ENCODE peak calls at places on chromosomes 6 and 20, in nine cellular contexts. D is body of pancreas, C is heart left ventricle, T is IMR-90, N is lower lobe of right lung, P is psoas muscle, L is GM13976, E is foreskin fibroblast, K is GM10248. I is an unnamed sample.

GRCh38 chr20:61814244-61814643 is 251.4 kb downstream of the TAF4 start:
- DNase-seq in D (no peak), C (no peak), P (no peak), L (no peak), K (no peak), T (no peak), N (peak; percentile 17), E (no peak), I (no peak)

GRCh38 chr6:74870403-74870802 is 335.4 kb downstream of the COL12A1 start:
- DNase-seq in L (no peak), N (no peak), P (no peak), D (no peak), C (no peak), T (no peak), K (no peak), E (no peak), I (no peak)

GRCh38 chr6:13724174-13724573 is 12.5 kb upstream of the RANBP9 start:
- DNase-seq in C (no peak), K (no peak), N (no peak), L (no peak), E (no peak), P (no peak), T (no peak), D (no peak), I (no peak)

GRCh38 chr20:42734660-42735368 is 454.9 kb downstream of the PTPRT start:
- DNase-seq in L (no peak), D (no peak), K (no peak), P (no peak), E (no peak), C (no peak), N (no peak), T (no peak), I (no peak)

GRCh38 chr20:57838670-57839142 is 128.9 kb upstream of the PMEPA1 start:
- DNase-seq in D (no peak), P (no peak), C (no peak), K (no peak), N (no peak), E (peak; percentile 24), T (no peak), L (no peak), I (no peak)

GRCh38 chr6:31592396-31592771 is 422 bp downstream of the NCR3 start:
- DNase-seq in C (no peak), E (no peak), T (no peak), K (no peak), L (no peak), N (no peak), P (no peak), D (no peak), I (no peak)

GRCh38 chr6:35258858-35259193 is 709 bp upstream of the ZNF76 start:
- DNase-seq in P (no peak), K (peak; percentile 57), N (peak; percentile 53), C (no peak), L (peak; percentile 63), D (peak; percentile 37), T (peak; percentile 59), E (peak; percentile 73), I (peak; percentile 62)

GRCh38 chr6:46217671-46218131 is 46.9 kb upstream of the ENPP5 start:
- DNase-seq in K (peak; percentile 61), D (peak; percentile 31), N (no peak), T (no peak), L (peak; percentile 55), E (peak; percentile 19), C (no peak), P (no peak), I (peak; percentile 25)

GRCh38 chr6:8539446-8539845 is 104.1 kb upstream of the SLC35B3 start:
- DNase-seq in E (peak; percentile 47), P (no peak), L (peak; percentile 27), T (no peak), D (no peak), K (peak; percentile 15), C (no peak), N (no peak), I (no peak)

GRCh38 chr6:71745525-71745924 is 140.8 kb upstream of the RIMS1 start:
- DNase-seq in L (no peak), K (peak; percentile 5), D (no peak), T (no peak), N (no peak), P (no peak), E (no peak), C (no peak), I (no peak)

GRCh38 chr6:1256435-1257008 is 55.4 kb upstream of the FOXQ1 start:
- DNase-seq in L (no peak), N (no peak), D (no peak), C (no peak), E (no peak), P (no peak), K (no peak), T (no peak), I (no peak)

GRCh38 chr6:3561745-3562144 is 104.9 kb upstream of the SLC22A23 start:
- DNase-seq in C (no peak), D (no peak), N (no peak), L (no peak), P (no peak), E (peak; percentile 39), T (peak; percentile 35), K (no peak), I (no peak)

DNA sequence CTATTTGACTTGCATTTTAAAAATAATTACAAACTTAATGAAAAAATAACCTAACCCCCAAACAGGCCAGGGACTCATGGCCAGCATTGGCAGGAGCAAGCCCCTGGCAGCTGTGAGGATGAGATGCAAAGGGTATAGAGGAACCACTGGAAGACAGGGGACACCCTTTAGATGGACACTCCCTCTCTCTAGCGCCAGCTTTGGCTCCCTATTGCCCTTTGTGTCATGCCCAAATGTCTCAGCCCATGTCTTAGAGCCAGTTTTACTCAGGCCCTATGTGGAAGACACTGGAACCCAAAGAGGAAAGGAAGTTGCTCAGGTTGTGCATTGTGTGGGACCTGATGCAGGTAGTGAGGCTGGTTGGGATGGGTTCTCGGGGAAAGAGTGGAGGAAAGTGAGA is 34.9 kb upstream of the RSPO4 start:
- DNase-seq in D (no peak), P (no peak), T (no peak), K (no peak), E (no peak), N (no peak), C (no peak), L (no peak), I (no peak)
- TF ChIP-seq CTCF in D (no peak), P (no peak), T (no peak), K (no peak), E (no peak), N (no peak), C (no peak), L (no peak), I (no peak)

GRCh38 chr6:24522821-24523175 is 28.0 kb downstream of the ALDH5A1 start:
- DNase-seq in C (no peak), T (no peak), E (no peak), L (no peak), D (no peak), K (no peak), N (no peak), P (no peak), I (no peak)

GRCh38 chr6:24524329-24524728 is 29.6 kb downstream of the ALDH5A1 start:
- DNase-seq in T (no peak), E (no peak), N (no peak), D (no peak), K (no peak), L (no peak), P (no peak), C (no peak), I (no peak)

GRCh38 chr6:24522090-24522820 is 27.5 kb downstream of the ALDH5A1 start:
- DNase-seq in P (no peak), K (peak; percentile 68), T (peak; percentile 17), N (no peak), E (no peak), C (no peak), D (no peak), L (peak; percentile 66), I (peak; percentile 14)

GRCh38 chr6:24517659-24518538 is 23.1 kb downstream of the ALDH5A1 start:
- DNase-seq in N (no peak), P (no peak), T (no peak), L (peak; percentile 46), C (no peak), K (peak; percentile 65), D (no peak), E (no peak), I (no peak)

DNA sequence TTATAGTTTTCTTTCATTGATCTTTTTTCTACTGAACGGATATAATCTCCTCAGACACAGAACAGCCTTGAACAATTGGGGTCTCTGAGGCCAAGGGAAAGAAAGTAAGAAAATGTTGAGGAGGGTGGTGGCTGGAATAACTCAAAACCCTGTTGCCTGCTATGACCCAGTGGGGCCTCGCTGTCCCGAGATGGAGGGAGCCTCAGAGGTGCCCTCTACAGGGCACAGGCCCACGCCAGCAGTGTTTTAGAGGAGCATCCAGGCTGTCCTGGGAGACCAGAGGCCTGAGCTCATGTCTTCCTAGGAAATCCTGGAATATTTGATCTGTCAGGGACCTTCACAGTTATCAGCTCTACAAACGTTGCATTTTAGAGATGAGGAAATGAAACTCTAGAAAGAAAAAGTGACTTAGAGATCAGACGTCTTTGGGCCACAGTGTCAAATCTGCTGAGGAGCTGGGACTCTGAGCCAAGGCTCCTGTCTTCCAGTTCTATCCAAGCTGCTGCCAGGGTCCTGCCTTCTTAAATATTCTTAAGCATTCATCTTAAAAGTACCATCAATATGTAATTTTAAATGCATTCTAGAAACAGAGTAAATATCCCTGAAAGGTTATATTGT is 26.3 kb downstream of the ALDH5A1 start:
- DNase-seq in D (peak; percentile 65), K (peak; percentile 59), E (peak; percentile 40), T (peak; percentile 19), L (peak; percentile 52), N (peak; percentile 69), P (peak; percentile 33), C (peak; percentile 24), I (peak; percentile 59)
- TF ChIP-seq CTCF in D (peak; percentile 30), K (peak; percentile 76), E (peak; percentile 80), T (peak; percentile 52), L (peak; percentile 83), N (peak; percentile 66), P (peak; percentile 64), C (peak; percentile 38), I (peak; percentile 62)

GRCh38 chr6:25953733-25954132 is 8.9 kb upstream of the TRIM38 start:
- DNase-seq in T (no peak), N (no peak), D (no peak), C (no peak), E (no peak), K (no peak), P (no peak), L (no peak), I (no peak)
- TF ChIP-seq CTCF in T (no peak), N (no peak), D (no peak), C (no peak), E (no peak), K (no peak), P (no peak), L (no peak), I (no peak)

GRCh38 chr6:133918208-133918930 is 29.5 kb downstream of the TCF21 start:
- DNase-seq in N (no peak), K (no peak), L (no peak), D (no peak), E (no peak), P (no peak), T (no peak), C (no peak), I (no peak)

GRCh38 chr6:133919362-133919761 is 30.4 kb downstream of the TCF21 start:
- DNase-seq in T (no peak), P (no peak), E (no peak), K (no peak), N (no peak), C (no peak), D (no peak), L (no peak), I (no peak)

GRCh38 chr6:133921249-133921859 is 31.7 kb upstream of the TBPL1 start:
- DNase-seq in P (peak; percentile 67), L (peak; percentile 66), K (peak; percentile 69), D (peak; percentile 87), N (peak; percentile 72), E (peak; percentile 90), C (peak; percentile 72), T (peak; percentile 81), I (peak; percentile 89)

GRCh38 chr6:133923938-133924593 is 29.0 kb upstream of the TBPL1 start:
- DNase-seq in E (peak; percentile 88), N (no peak), K (peak; percentile 54), L (peak; percentile 62), P (peak; percentile 29), C (peak; percentile 60), D (peak; percentile 81), T (peak; percentile 84), I (peak; percentile 76)
- TF ChIP-seq CTCF in E (peak; percentile 82), N (peak; percentile 85), K (peak; percentile 70), L (peak; percentile 78), P (peak; percentile 85), C (peak; percentile 92), D (peak; percentile 96), T (peak; percentile 93), I (peak; percentile 89)